ENCODE peak calls at places on chromosome 14, in seven cellular contexts. P is stimulated activated naive CD8-positive, alpha-beta T cell treated with anti-CD3 and anti-CD28 coated beads, Interleukin-15, Interleukin-2, amounts not matched to agents 100 U/mL and 50 U/mL, for 24 hours; R is activated T-cell treated with anti-CD3 and anti-CD28 coated beads, Interleukin-2, amount 50 U/mL, for 4 hours; G is lung; J is heart left ventricle; C is right cardiac atrium; I is naive thymus-derived CD4-positive, alpha-beta T cell. S is an unnamed sample.

GRCh38 chr14:75011356-75012097 is 8.8 kb downstream of the EIF2B2 start:
- ATAC-seq in C (peak), P (peak), G (no peak), J (peak), R (peak), I (no peak), S (peak)

GRCh38 chr14:26856832-26857508 is 259.1 kb upstream of the NOVA1 start:
- ATAC-seq in C (peak), J (peak), R (no peak), G (no peak), P (no peak), I (no peak), S (no peak)

GRCh38 chr14:34569750-34570149 is 30.2 kb upstream of the EAPP start:
- ATAC-seq in R (no peak), J (no peak), C (no peak), I (no peak), P (no peak), G (no peak), S (peak)

GRCh38 chr14:91454155-91454554 is 36.5 kb upstream of the CCDC88C start:
- ATAC-seq in G (no peak), J (no peak), R (peak), I (no peak), C (no peak), P (peak), S (no peak)

GRCh38 chr14:85617799-85618198 is 87.9 kb downstream of the FLRT2 start:
- ATAC-seq in G (no peak), R (no peak), I (no peak), C (no peak), J (no peak), P (no peak), S (no peak)

GRCh38 chr14:53127832-53128231 is 25.3 kb downstream of the DDHD1 start:
- ATAC-seq in P (peak), R (peak), J (no peak), C (no peak), G (no peak), I (peak), S (peak)

GRCh38 chr14:50677527-50678063 is 9.5 kb upstream of the SAV1 start:
- ATAC-seq in G (no peak), R (no peak), I (peak), P (peak), J (peak), C (peak), S (peak)

GRCh38 chr14:68677476-68677875 is 115.4 kb downstream of the ZFP36L1 start:
- ATAC-seq in R (no peak), I (no peak), P (no peak), C (no peak), G (no peak), J (no peak), S (no peak)

GRCh38 chr14:89296281-89296745 is 120.7 kb downstream of the FOXN3 start:
- ATAC-seq in I (no peak), J (no peak), P (no peak), G (no peak), R (no peak), C (no peak), S (no peak)

GRCh38 chr14:105187935-105188524 is 6.9 kb upstream of the NUDT14 start:
- ATAC-seq in I (no peak), P (peak), G (peak), R (no peak), C (no peak), J (no peak), S (peak)

GRCh38 chr14:73173092-73173735 is 36.9 kb downstream of the PSEN1 start:
- ATAC-seq in P (no peak), C (no peak), J (no peak), R (no peak), G (no peak), I (peak), S (no peak)

GRCh38 chr14:100364403-100364802 is 41.3 kb downstream of the SLC25A47 start:
- ATAC-seq in R (no peak), P (no peak), C (no peak), J (no peak), G (no peak), I (no peak), S (no peak)

GRCh38 chr14:66284346-66284745 is 201.8 kb upstream of the CCDC196 start:
- ATAC-seq in G (no peak), P (no peak), C (no peak), J (no peak), I (no peak), R (no peak), S (no peak)

GRCh38 chr14:101428409-101428808 is 132.9 kb upstream of the DIO3 start:
- ATAC-seq in R (no peak), G (no peak), J (no peak), P (no peak), I (no peak), C (no peak), S (no peak)

S was measured in activated T-helper 17 cell treated with anti-CD3 and anti-CD28 coated beads, Interleukin-2, amount 50 U/mL, for 72 hours.